ENCODE peak calls at places on chromosomes 11 and 22, in seven cellular contexts. C is NCI-H2029 treated with DMSO at 0.1 percent for 48 hours, L is stomach, R is kidney, E is GM03348, G is NCI-H1092, H is NCI-H146. M is an unnamed sample.

GRCh38 chr22:40982482-40983385 is 31.6 kb downstream of the RBX1 start:
- DNase-seq in C (no peak), H (no peak), L (no peak), R (no peak), G (no peak), E (no peak), M (no peak)

GRCh38 chr11:113722221-113722620 is 16.1 kb upstream of the TMPRSS5 start:
- DNase-seq in H (no peak), C (no peak), G (no peak), R (no peak), L (no peak), E (no peak), M (no peak)

GRCh38 chr22:50702821-50703725 is 30.4 kb downstream of the SHANK3 start:
- DNase-seq in E (no peak), R (peak), L (no peak), C (no peak), G (no peak), H (no peak), M (no peak)

GRCh38 chr11:10329356-10329755 is 24.5 kb downstream of the ADM start:
- DNase-seq in C (no peak), H (no peak), R (no peak), E (no peak), G (no peak), L (no peak), M (no peak)

GRCh38 chr11:69943066-69943465 is 123.8 kb upstream of the FGF3 start:
- DNase-seq in G (no peak), H (no peak), C (no peak), E (no peak), L (peak), R (peak), M (peak)

GRCh38 chr11:22479133-22479690 is 141.0 kb downstream of the SLC17A6 start:
- DNase-seq in C (no peak), R (no peak), H (no peak), E (peak), L (no peak), G (no peak), M (no peak)

GRCh38 chr11:15941206-15941770 is 415.1 kb downstream of the SOX6 start:
- DNase-seq in E (peak), L (no peak), C (no peak), R (no peak), H (no peak), G (no peak), M (no peak)

GRCh38 chr11:129324533-129325175 is 51.0 kb upstream of the BARX2 start:
- DNase-seq in H (peak), E (peak), L (peak), C (peak), R (no peak), G (no peak), M (peak)

GRCh38 chr11:102139081-102139498 is 28.8 kb downstream of the YAP1 start:
- DNase-seq in L (no peak), G (no peak), E (peak), H (no peak), C (no peak), R (no peak), M (no peak)

GRCh38 chr22:32800158-32800557 is 1.3 kb upstream of the TIMP3 start:
- DNase-seq in R (no peak), C (no peak), H (no peak), E (no peak), G (no peak), L (no peak), M (no peak)

GRCh38 chr11:74778581-74778980 is 29.9 kb downstream of the RNF169 start:
- DNase-seq in E (no peak), H (peak), C (no peak), R (no peak), L (no peak), G (no peak), M (no peak)

GRCh38 chr22:30547188-30547587 is 647 bp upstream of the SEC14L6 start:
- DNase-seq in C (no peak), G (no peak), H (no peak), L (no peak), E (no peak), R (no peak), M (no peak)

GRCh38 chr11:102716527-102716926 is 8.2 kb downstream of the MMP8 start:
- DNase-seq in C (no peak), L (no peak), R (no peak), G (no peak), H (no peak), E (no peak), M (no peak)

GRCh38 chr11:133355095-133355494 is 177.2 kb downstream of the OPCML start:
- DNase-seq in C (no peak), G (no peak), E (no peak), R (no peak), H (no peak), L (no peak), M (no peak)

GRCh38 chr11:2660357-2660939 is 39.3 kb downstream of the KCNQ1OT1 start:
- DNase-seq in R (no peak), L (no peak), G (no peak), C (no peak), E (no peak), H (no peak), M (no peak)